ENCODE peak calls at places on chromosomes 6 and 20, in seven cellular contexts. R is breast epithelium, G is stomach, M is tibial nerve, P is heart left ventricle, N is transverse colon, E is IMR-90. I is an unnamed sample. For H3K4me1, the result is how much of the 10 kb centered on the place peaks cover.

GRCh38 chr6:47169785-47170685 is 127.9 kb upstream of the ADGRF1 start:
- DNase-seq in E (peak), R (no peak), N (no peak), P (no peak), G (no peak), M (no peak), I (no peak)

GRCh38 chr6:28543671-28544131 is 18.0 kb downstream of the GPX5 start:
- DNase-seq in R (no peak), M (no peak), E (no peak), N (no peak), P (no peak), G (no peak), I (no peak)

GRCh38 chr6:31453259-31453658 is 44.7 kb upstream of the MICB start:
- DNase-seq in P (no peak), G (no peak), M (no peak), N (no peak), E (no peak), R (no peak), I (no peak)

GRCh38 chr6:5998741-5999687 is 7.7 kb downstream of the NRN1 start:
- DNase-seq in P (peak), G (no peak), E (no peak), R (no peak), M (no peak), N (no peak), I (no peak)

GRCh38 chr6:138528986-138529385 is 29.7 kb upstream of the NHSL1 start:
- DNase-seq in G (no peak), R (no peak), M (no peak), P (no peak), E (no peak), N (no peak), I (no peak)

GRCh38 chr6:7811441-7811840 is 85.5 kb downstream of the BMP6 start:
- DNase-seq in G (no peak), E (no peak), M (no peak), P (no peak), N (no peak), R (no peak), I (no peak)

GRCh38 chr6:53624491-53624890 is 41.1 kb downstream of the KLHL31 start:
- DNase-seq in P (no peak), R (no peak), E (no peak), N (no peak), M (no peak), G (no peak), I (no peak)

GRCh38 chr6:111989743-111990142 is 64.2 kb upstream of the CCN6 start:
- DNase-seq in G (no peak), N (no peak), M (no peak), E (no peak), R (no peak), P (no peak), I (no peak)

GRCh38 chr6:149217466-149217888 is 100.0 kb upstream of the TAB2 start:
- DNase-seq in G (no peak), P (no peak), E (no peak), N (no peak), M (no peak), R (no peak), I (no peak)

GRCh38 chr6:8839626-8840025 is 404.3 kb upstream of the SLC35B3 start:
- DNase-seq in E (no peak), G (no peak), M (no peak), P (no peak), N (no peak), R (no peak), I (no peak)

GRCh38 chr20:10524034-10524476 is 89.0 kb downstream of the SLX4IP start:
- DNase-seq in R (no peak), G (no peak), E (peak), P (peak), N (peak), M (peak), I (no peak)

GRCh38 chr6:6686748-6687601 is 98.5 kb downstream of the LY86 start:
- DNase-seq in N (peak), R (peak), G (peak), E (no peak), P (peak), M (no peak), I (peak)

GRCh38 chr6:34671801-34672656 is 24.5 kb downstream of the ILRUN start:
- DNase-seq in R (no peak), N (peak), G (no peak), E (peak), P (no peak), M (no peak), I (no peak)

GRCh38 chr6:113690255-113690956 is 166.7 kb upstream of the MARCKS start:
- DNase-seq in R (no peak), E (peak), M (no peak), G (no peak), N (no peak), P (no peak), I (no peak)

GRCh38 chr6:154738561-154738961 is 5.3 kb downstream of the SCAF8 start:
- DNase-seq in N (no peak), M (no peak), P (no peak), R (no peak), E (peak), G (no peak), I (no peak)

GRCh38 chr6:33961686-33962085 is 157.9 kb upstream of the MLN start:
- DNase-seq in R (no peak), E (no peak), N (no peak), G (no peak), M (no peak), P (no peak), I (no peak)

GRCh38 chr20:19784511-19785172 is 26.6 kb downstream of the RIN2 start:
- DNase-seq in P (peak), M (peak), R (peak), N (peak), G (peak), E (peak), I (peak)

GRCh38 chr6:20024979-20025378 is 187.3 kb downstream of the MBOAT1 start:
- DNase-seq in M (no peak), R (no peak), N (no peak), P (no peak), G (no peak), E (no peak), I (no peak)

GRCh38 chr20:15700147-15700765 is 873.0 kb downstream of the KIF16B start:
- DNase-seq in N (no peak), R (no peak), P (no peak), E (no peak), M (no peak), G (no peak), I (no peak)

GRCh38 chr6:151082079-151082478 is 157.7 kb upstream of the AKAP12 start:
- DNase-seq in R (no peak), M (no peak), N (no peak), G (no peak), E (no peak), P (no peak), I (no peak)

GRCh38 chr6:39076086-39076992 is 27.8 kb downstream of the GLP1R start:
- DNase-seq in N (no peak), E (no peak), R (no peak), P (no peak), G (no peak), M (no peak), I (no peak)

GRCh38 chr6:157227202-157228166 is 95.8 kb downstream of the TMEM242 start:
- DNase-seq in M (no peak), E (no peak), G (no peak), P (no peak), R (peak), N (no peak), I (no peak)

GRCh38 chr20:63536241-63536977 is 767 bp downstream of the PTK6 start:
- DNase-seq in R (peak), N (peak), P (no peak), M (no peak), E (peak), G (peak), I (no peak)

GRCh38 chr20:63539092-63539430 is 1.9 kb upstream of the PTK6 start:
- DNase-seq in E (no peak), R (no peak), P (no peak), G (no peak), M (no peak), N (no peak), I (no peak)

GRCh38 chr20:63536997-63537524 is at the start of gene PTK6:
- DNase-seq in P (no peak), M (no peak), G (peak), E (no peak), R (no peak), N (peak), I (no peak)

GRCh38 chr20:63538204-63539091 is 1.3 kb upstream of the PTK6 start:
- DNase-seq in N (peak), G (peak), E (peak), R (peak), M (no peak), P (no peak), I (no peak)

GRCh38 chr20:63537525-63538203 is 488 bp upstream of the PTK6 start:
- DNase-seq in N (peak), P (peak), E (peak), G (peak), M (peak), R (peak), I (peak)
- TF ChIP-seq POLR2A in N (peak), P (no peak), E (peak), G (no peak), M (no peak), R (no peak), I (no peak)

GRCh38 chr6:134421496-134421895 is 103.6 kb upstream of the SGK1 start:
- DNase-seq in R (no peak), E (peak), G (no peak), P (no peak), N (no peak), M (no peak), I (no peak)
- H3K4me1 ChIP-seq in R (under half), E (under half), G (under half), P (under half), N (under half), M (under half), I (under half)

GRCh38 chr6:87154641-87155271 is 609 bp upstream of the ZNF292 start:
- DNase-seq in P (no peak), E (peak), M (no peak), R (no peak), N (no peak), G (no peak), I (peak)

GRCh38 chr6:87152528-87152950 is 2.8 kb upstream of the ZNF292 start:
- DNase-seq in R (no peak), N (no peak), P (no peak), G (no peak), M (peak), E (peak), I (no peak)

GRCh38 chr6:87155272-87155919 is at the start of gene ZNF292:
- DNase-seq in G (peak), N (peak), R (peak), E (peak), P (peak), M (peak), I (peak)

GRCh38 chr6:87151471-87151785 is 3.9 kb upstream of the ZNF292 start:
- DNase-seq in E (no peak), N (no peak), M (no peak), P (no peak), R (no peak), G (no peak), I (no peak)

DNA sequence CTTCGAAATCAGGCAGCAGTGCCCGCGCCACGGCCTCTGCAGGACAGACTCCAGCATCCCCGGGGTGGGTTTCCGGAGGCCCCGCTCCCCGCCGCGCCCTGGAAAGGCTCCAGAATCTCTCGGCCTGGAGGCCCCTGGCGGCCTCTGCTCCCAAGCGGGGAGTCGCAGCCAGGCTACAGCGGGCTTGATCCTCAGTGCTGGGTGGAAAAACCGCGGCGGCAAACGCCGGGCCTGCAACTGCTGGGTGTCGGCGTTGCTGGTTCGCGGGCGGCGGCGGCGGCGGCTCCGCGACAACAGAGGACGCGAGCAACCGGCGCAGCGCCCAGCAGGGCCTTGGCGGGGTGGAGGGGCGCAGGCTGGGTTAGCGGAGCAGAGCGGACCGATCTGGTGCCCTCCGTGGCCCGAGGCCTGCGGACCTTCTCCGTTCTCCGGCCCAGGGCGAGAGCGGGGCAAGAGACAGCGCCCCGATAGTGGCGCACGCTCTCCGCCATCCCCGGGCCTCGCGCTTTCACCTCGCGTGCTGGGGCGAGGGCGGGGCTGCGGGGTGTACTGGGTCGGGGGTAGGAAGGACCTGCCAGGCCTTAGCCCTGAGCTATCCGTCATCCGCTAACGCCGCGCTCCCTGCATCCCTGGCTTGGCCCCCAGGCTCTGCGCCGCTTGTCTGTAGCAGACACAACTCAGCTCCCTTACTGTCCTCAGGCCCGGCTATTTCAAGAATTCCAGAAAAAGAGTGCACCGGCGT is 3.4 kb upstream of the ZNF292 start:
- DNase-seq in P (peak), M (peak), R (peak), E (peak), N (peak), G (peak), I (peak)
- TF ChIP-seq POLR2A in P (no peak), M (peak), R (peak), E (no peak), N (no peak), G (no peak), I (peak)

DNA sequence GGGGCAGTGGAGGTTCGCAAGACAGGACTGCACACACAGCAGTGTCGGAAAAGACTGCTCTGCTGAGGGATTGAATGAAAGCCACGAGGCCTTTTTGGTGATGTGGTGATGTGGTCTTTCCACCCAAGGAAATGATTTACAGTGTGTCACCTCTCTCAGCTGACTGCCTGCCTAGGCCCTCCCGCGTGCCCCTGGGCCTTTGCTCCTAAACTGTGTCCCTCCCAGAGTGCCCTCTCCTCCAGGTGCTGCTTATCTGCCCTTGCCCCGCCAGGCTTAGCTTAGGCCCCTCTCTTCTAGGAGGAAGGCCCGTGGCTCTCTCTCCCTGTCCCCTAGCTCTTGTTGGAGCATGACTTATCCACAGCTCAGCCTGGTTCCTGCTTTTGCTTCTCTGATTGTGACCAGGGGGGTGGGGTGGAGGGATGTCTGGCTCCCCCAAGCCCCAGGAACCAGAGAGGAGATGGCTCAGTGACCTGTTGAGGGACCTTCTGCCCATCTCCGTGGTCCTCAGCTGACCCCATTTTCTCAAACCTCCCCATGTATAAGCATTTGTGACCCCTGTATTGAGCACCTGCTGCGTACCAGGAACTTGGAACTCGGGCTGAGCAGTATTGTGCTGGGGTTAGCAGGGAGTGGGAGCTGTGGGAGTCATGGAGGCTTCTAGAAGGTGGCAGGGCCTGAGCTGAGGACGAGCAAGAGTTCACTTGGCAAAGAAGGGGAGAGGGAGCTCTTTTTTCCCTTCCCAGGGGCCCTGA is 2.1 kb downstream of the SRC start:
- DNase-seq in P (no peak), N (no peak), E (no peak), G (no peak), R (no peak), M (no peak), I (no peak)
- H3K4me1 ChIP-seq in P (under half), N (under half), E (under half), G (half or more), R (under half), M (under half), I (under half)

I was measured in adrenal gland.